ENCODE peak calls at places on chromosomes 3 and 15, in four cellular contexts. Q is HepG2, M is K562, L is WTC11. I is an unnamed sample.

GRCh38 chr3:188567478-188568195 is 413.7 kb downstream of the LPP start:
- DNase-seq in Q (peak; percentile 20), L (no peak), M (no peak), I (no peak)

GRCh38 chr15:57782731-57783130 is 76.2 kb downstream of the POLR2M start:
- DNase-seq in Q (no peak), L (no peak), M (no peak), I (no peak)

GRCh38 chr3:159416854-159417253 is 571.8 kb upstream of the IL12A start:
- DNase-seq in M (no peak), Q (no peak), L (no peak), I (peak; percentile 14)

GRCh38 chr3:197300361-197300760 is 1.9 kb upstream of the DLG1 start:
- DNase-seq in L (no peak), Q (no peak), M (no peak), I (no peak)

GRCh38 chr3:158273646-158274045 is 163.8 kb downstream of the RSRC1 start:
- DNase-seq in M (no peak), L (no peak), Q (no peak), I (no peak)

GRCh38 chr3:9402410-9403228 is 5.2 kb downstream of the SETD5 start:
- DNase-seq in M (peak; percentile 95), L (peak; percentile 88), Q (peak; percentile 88), I (peak; percentile 48)

GRCh38 chr15:33021806-33022389 is 172.6 kb downstream of the FMN1 start:
- DNase-seq in M (peak; percentile 39), L (no peak), Q (peak; percentile 22), I (peak; percentile 31)

GRCh38 chr3:38345879-38346583 is 554 bp upstream of the XYLB start:
- DNase-seq in M (no peak), Q (no peak), L (no peak), I (no peak)

GRCh38 chr3:148955544-148956346 is 35.6 kb upstream of the GYG1 start:
- DNase-seq in L (no peak), Q (peak; percentile 47), M (peak; percentile 59), I (peak; percentile 62)

GRCh38 chr3:178900244-178900643 is 171.4 kb downstream of the ZMAT3 start:
- DNase-seq in Q (no peak), L (no peak), M (no peak), I (no peak)

GRCh38 chr3:140370686-140371085 is 307.2 kb upstream of the TRIM42 start:
- DNase-seq in Q (no peak), M (no peak), L (no peak), I (no peak)

GRCh38 chr15:48751595-48751994 is 59.3 kb downstream of the CEP152 start:
- DNase-seq in Q (no peak), L (no peak), M (no peak), I (no peak)

GRCh38 chr15:41648097-41648496 is 12.1 kb upstream of the MGA start:
- DNase-seq in L (no peak), M (no peak), Q (peak; percentile 50), I (no peak)

GRCh38 chr3:40719660-40720287 is 195.0 kb downstream of the ZNF621 start:
- DNase-seq in M (peak; percentile 71), Q (peak; percentile 59), L (peak; percentile 25), I (no peak)

GRCh38 chr15:39579487-39580116 is 1.3 kb upstream of the THBS1 start:
- DNase-seq in Q (peak; percentile 88), L (peak; percentile 85), M (no peak), I (no peak)

GRCh38 chr3:188202358-188203138 is 48.6 kb downstream of the LPP start:
- DNase-seq in Q (peak; percentile 16), M (peak; percentile 12), L (peak; percentile 33), I (peak; percentile 16)

GRCh38 chr3:15198686-15199085 is 7.4 kb upstream of the CAPN7 start:
- DNase-seq in M (no peak), L (no peak), Q (no peak), I (no peak)

GRCh38 chr15:52247032-52247431 is 48.6 kb downstream of the MYO5C start:
- DNase-seq in Q (no peak), M (no peak), L (no peak), I (no peak)

GRCh38 chr3:144079634-144080033 is 108.0 kb downstream of the DIPK2A start:
- DNase-seq in Q (no peak), L (no peak), M (no peak), I (no peak)

GRCh38 chr15:51104512-51104911 is 9.8 kb upstream of the TNFAIP8L3 start:
- DNase-seq in M (no peak), Q (no peak), L (no peak), I (no peak)

GRCh38 chr3:197787412-197787811 is 3.6 kb upstream of the LRCH3 start:
- DNase-seq in Q (no peak), L (no peak), M (no peak), I (no peak)

GRCh38 chr3:39378092-39378491 is 5.1 kb upstream of the SLC25A38 start:
- DNase-seq in M (peak; percentile 80), Q (peak; percentile 59), L (peak; percentile 71), I (peak; percentile 55)

GRCh38 chr15:70777156-70777926 is 14.0 kb upstream of the UACA start:
- DNase-seq in M (no peak), L (no peak), Q (no peak), I (no peak)

GRCh38 chr15:26102365-26102764 is 239.2 kb upstream of the ATP10A start:
- DNase-seq in L (no peak), M (no peak), Q (no peak), I (no peak)

GRCh38 chr3:14805946-14806537 is 12.7 kb upstream of the FGD5 start:
- DNase-seq in Q (no peak), M (no peak), L (no peak), I (no peak)

GRCh38 chr3:178699810-178700209 is 163.6 kb downstream of the KCNMB2 start:
- DNase-seq in L (no peak), M (no peak), Q (no peak), I (no peak)

GRCh38 chr3:15266510-15267376 is 60.7 kb downstream of the CAPN7 start:
- DNase-seq in M (no peak), L (no peak), Q (no peak), I (no peak)

GRCh38 chr3:184727357-184728060 is 15.6 kb upstream of the MAGEF1 start:
- DNase-seq in Q (peak; percentile 75), L (peak; percentile 78), M (peak; percentile 79), I (peak; percentile 69)

GRCh38 chr3:105608623-105609022 is 241.9 kb downstream of the ALCAM start:
- DNase-seq in M (no peak), Q (no peak), L (peak; percentile 11), I (no peak)

GRCh38 chr15:40298216-40298935 is 9.4 kb downstream of the PLCB2 start:
- DNase-seq in Q (no peak), M (no peak), L (no peak), I (no peak)

GRCh38 chr3:159548675-159549335 is 439.8 kb upstream of the IL12A start:
- DNase-seq in L (no peak), M (no peak), Q (no peak), I (no peak)

DNA sequence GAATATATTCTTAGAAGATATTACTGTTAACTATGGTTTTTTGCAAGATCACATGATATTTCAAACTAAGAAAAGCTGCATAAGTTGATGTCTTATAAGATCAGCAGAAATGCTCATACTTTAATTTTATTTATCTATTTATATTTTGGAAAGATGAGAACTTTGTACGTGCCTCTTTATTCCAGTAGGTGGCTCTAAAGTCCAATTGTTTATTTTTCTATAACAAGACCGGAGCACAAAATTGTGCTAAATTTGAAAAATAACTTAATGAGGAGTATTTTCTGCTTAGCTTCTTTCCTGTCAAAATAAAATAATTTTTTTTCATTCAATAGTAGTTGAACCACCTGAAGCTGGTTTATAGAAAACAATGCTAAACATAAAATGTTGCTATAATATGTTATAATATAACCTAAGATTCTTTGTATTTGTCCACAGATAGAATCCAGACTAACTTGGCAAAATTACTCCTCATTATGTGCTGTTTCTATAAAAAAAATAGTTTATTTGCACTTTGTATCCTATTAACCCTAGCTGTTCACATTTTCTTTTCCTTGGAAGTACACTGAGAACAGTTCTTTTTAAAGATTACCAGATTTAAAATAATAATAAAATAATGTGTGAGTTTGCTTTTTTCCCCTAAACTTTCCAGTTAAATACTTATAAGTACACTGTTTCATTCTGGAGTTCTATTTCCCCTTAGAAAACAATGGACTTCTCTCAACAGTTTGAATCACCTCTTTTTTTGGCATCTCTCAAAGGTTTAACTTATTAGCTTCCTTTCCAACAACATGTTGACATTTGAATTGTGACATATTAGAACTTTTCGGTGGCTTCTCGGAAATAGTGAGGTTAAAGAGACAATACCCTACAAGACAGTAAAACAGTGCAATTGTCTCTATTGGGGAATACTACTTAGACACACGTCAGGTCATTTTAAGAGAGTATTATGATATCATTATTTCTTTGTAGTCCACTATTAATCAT is 530.0 kb downstream of the MECOM start:
- DNase-seq in Q (no peak), L (no peak), M (no peak), I (no peak)
- TF ChIP-seq ELF4 in Q (no peak), L (no peak), M (no peak), I (no peak)

DNA sequence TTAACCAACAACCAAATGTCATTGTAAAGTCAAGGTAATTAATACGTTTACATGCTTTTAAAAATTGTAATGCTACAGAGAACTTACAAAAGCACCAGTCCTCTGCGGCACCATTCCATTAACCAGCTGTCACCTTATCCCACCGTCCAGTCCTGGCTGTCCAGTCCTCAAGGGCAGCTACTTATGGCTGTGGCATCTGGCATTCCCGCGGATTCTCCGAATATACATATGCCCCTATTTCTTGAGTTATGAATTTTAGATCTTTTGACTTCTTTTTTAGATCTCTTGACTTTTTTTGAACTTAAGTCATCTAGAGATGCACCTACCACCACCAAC is 382 bp upstream of the POMGNT2 start:
- DNase-seq in L (no peak), Q (no peak), M (no peak), I (peak; percentile 36)
- TF ChIP-seq ELF4 in L (no peak), Q (no peak), M (peak; percentile 9), I (no peak)

DNA sequence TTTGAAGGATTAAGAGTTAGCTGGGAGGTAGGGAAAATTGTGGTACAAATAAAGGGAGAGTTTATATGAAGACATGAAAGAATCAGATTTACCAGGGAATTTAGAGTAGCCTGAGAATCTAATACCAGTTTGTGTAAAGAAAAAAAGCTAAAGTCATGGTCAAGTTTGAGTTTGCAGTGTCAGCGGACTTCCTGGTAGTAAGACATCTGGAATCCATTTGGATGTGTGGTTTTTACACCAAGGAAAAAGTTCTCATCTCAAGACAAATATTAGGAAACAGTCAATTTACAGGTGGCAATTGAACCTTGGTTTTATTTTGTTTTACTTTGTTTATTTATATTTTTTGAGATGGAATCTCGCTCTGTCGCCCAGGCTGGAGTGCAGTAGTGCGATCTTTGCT is 1.5 kb upstream of the P2RY12 start:
- DNase-seq in M (no peak), Q (no peak), L (no peak), I (no peak)
- TF ChIP-seq ELF4 in M (no peak), Q (no peak), L (no peak), I (no peak)

DNA sequence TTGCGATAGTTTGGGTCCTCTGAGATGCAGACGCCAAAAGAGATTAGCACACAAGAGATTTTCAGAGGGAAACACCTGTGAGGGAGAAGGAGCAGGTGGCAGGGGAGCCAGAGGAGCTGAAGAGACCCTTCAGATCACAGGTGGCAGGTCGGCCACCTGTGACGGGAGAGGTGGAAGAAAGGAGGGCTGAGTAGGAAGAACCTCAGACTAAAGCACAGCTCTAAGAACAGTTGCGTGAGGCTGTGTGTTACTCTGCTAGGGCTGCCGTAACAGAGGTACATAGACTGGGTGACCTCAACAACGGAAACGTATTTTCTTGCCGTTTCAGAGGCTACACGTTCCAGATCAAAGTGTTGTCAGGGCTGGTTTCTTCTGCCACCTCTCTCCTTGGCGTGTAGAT is 38.5 kb downstream of the C2CD4A start:
- DNase-seq in M (no peak), Q (no peak), L (no peak), I (no peak)
- TF ChIP-seq ELF4 in M (no peak), Q (no peak), L (no peak), I (no peak)